ENCODE peak calls at places on chromosomes 6 and 20, in nine cellular contexts. One of them, this sample, is unnamed.

GRCh38 chr6:27126815-27127537 is 120.5 kb upstream of the PRSS16 start:
- DNase-seq in choroid plexus epithelial cell: peak; percentile 95
- DNase-seq in brain microvascular endothelial cell: peak; percentile 93
- DNase-seq in hippocampal formation: peak; percentile 71
- DNase-seq in endothelial cell: peak; percentile 85
- DNase-seq in SHP77: peak; percentile 87
- DNase-seq in stimulated activated naive CD4-positive, alpha-beta T cell: peak; percentile 70
- DNase-seq in RWPE1: peak; percentile 71
- DNase-seq in adrenal gland: peak; percentile 95
- DNase-seq in this sample: peak; percentile 44

GRCh38 chr6:37049990-37050853 is 44.8 kb downstream of the FGD2 start:
- DNase-seq in choroid plexus epithelial cell: no peak
- DNase-seq in brain microvascular endothelial cell: no peak
- DNase-seq in hippocampal formation: no peak
- DNase-seq in endothelial cell: no peak
- DNase-seq in SHP77: no peak
- DNase-seq in stimulated activated naive CD4-positive, alpha-beta T cell: peak; percentile 14
- DNase-seq in RWPE1: no peak
- DNase-seq in adrenal gland: peak; percentile 85
- DNase-seq in this sample: no peak

GRCh38 chr20:15619341-15619740 is 953.9 kb downstream of the KIF16B start:
- DNase-seq in choroid plexus epithelial cell: no peak
- DNase-seq in brain microvascular endothelial cell: no peak
- DNase-seq in hippocampal formation: no peak
- DNase-seq in endothelial cell: no peak
- DNase-seq in SHP77: no peak
- DNase-seq in stimulated activated naive CD4-positive, alpha-beta T cell: no peak
- DNase-seq in RWPE1: no peak
- DNase-seq in adrenal gland: no peak
- DNase-seq in this sample: no peak

GRCh38 chr6:89660981-89661380 is 22.4 kb upstream of the LYRM2 start:
- DNase-seq in choroid plexus epithelial cell: no peak
- DNase-seq in brain microvascular endothelial cell: no peak
- DNase-seq in hippocampal formation: no peak
- DNase-seq in endothelial cell: no peak
- DNase-seq in SHP77: no peak
- DNase-seq in stimulated activated naive CD4-positive, alpha-beta T cell: no peak
- DNase-seq in RWPE1: no peak
- DNase-seq in adrenal gland: no peak
- DNase-seq in this sample: no peak

GRCh38 chr6:113875470-113875869 is 18.3 kb downstream of the MARCKS start:
- DNase-seq in choroid plexus epithelial cell: peak; percentile 78
- DNase-seq in brain microvascular endothelial cell: peak; percentile 68
- DNase-seq in hippocampal formation: no peak
- DNase-seq in endothelial cell: no peak
- DNase-seq in SHP77: no peak
- DNase-seq in stimulated activated naive CD4-positive, alpha-beta T cell: no peak
- DNase-seq in RWPE1: no peak
- DNase-seq in adrenal gland: no peak
- DNase-seq in this sample: no peak

GRCh38 chr6:13711384-13711725 is 280 bp downstream of the RANBP9 start:
- DNase-seq in choroid plexus epithelial cell: no peak
- DNase-seq in brain microvascular endothelial cell: peak; percentile 26
- DNase-seq in hippocampal formation: no peak
- DNase-seq in endothelial cell: no peak
- DNase-seq in SHP77: no peak
- DNase-seq in stimulated activated naive CD4-positive, alpha-beta T cell: peak; percentile 64
- DNase-seq in RWPE1: no peak
- DNase-seq in adrenal gland: no peak
- DNase-seq in this sample: no peak

GRCh38 chr6:31158863-31159855 is 770 bp downstream of the TCF19 start:
- DNase-seq in choroid plexus epithelial cell: no peak
- DNase-seq in brain microvascular endothelial cell: peak; percentile 2
- DNase-seq in hippocampal formation: no peak
- DNase-seq in endothelial cell: no peak
- DNase-seq in SHP77: no peak
- DNase-seq in stimulated activated naive CD4-positive, alpha-beta T cell: no peak
- DNase-seq in RWPE1: peak; percentile 49
- DNase-seq in adrenal gland: no peak
- DNase-seq in this sample: no peak

GRCh38 chr6:148534871-148535270 is 192.2 kb downstream of the SASH1 start:
- DNase-seq in choroid plexus epithelial cell: no peak
- DNase-seq in brain microvascular endothelial cell: no peak
- DNase-seq in hippocampal formation: no peak
- DNase-seq in endothelial cell: no peak
- DNase-seq in SHP77: no peak
- DNase-seq in stimulated activated naive CD4-positive, alpha-beta T cell: no peak
- DNase-seq in RWPE1: no peak
- DNase-seq in adrenal gland: peak; percentile 52
- DNase-seq in this sample: no peak

GRCh38 chr6:74343804-74344203 is 647.8 kb downstream of the CD109 start:
- DNase-seq in choroid plexus epithelial cell: peak; percentile 43
- DNase-seq in brain microvascular endothelial cell: no peak
- DNase-seq in hippocampal formation: no peak
- DNase-seq in endothelial cell: no peak
- DNase-seq in SHP77: peak; percentile 2
- DNase-seq in stimulated activated naive CD4-positive, alpha-beta T cell: no peak
- DNase-seq in RWPE1: peak; percentile 10
- DNase-seq in adrenal gland: no peak
- DNase-seq in this sample: no peak

GRCh38 chr20:44501448-44501847 is 20.4 kb downstream of the SERINC3 start:
- DNase-seq in choroid plexus epithelial cell: peak; percentile 96
- DNase-seq in brain microvascular endothelial cell: peak; percentile 95
- DNase-seq in hippocampal formation: no peak
- DNase-seq in endothelial cell: no peak
- DNase-seq in SHP77: no peak
- DNase-seq in stimulated activated naive CD4-positive, alpha-beta T cell: no peak
- DNase-seq in RWPE1: no peak
- DNase-seq in adrenal gland: peak; percentile 73
- DNase-seq in this sample: no peak

GRCh38 chr20:47960277-47960676 is 175.0 kb upstream of the SULF2 start:
- DNase-seq in choroid plexus epithelial cell: no peak
- DNase-seq in brain microvascular endothelial cell: no peak
- DNase-seq in hippocampal formation: no peak
- DNase-seq in endothelial cell: no peak
- DNase-seq in SHP77: no peak
- DNase-seq in stimulated activated naive CD4-positive, alpha-beta T cell: no peak
- DNase-seq in RWPE1: no peak
- DNase-seq in adrenal gland: no peak
- DNase-seq in this sample: no peak

GRCh38 chr20:20452254-20452676 is 84.4 kb downstream of the INSM1 start:
- DNase-seq in choroid plexus epithelial cell: peak; percentile 59
- DNase-seq in brain microvascular endothelial cell: peak; percentile 46
- DNase-seq in hippocampal formation: peak; percentile 97
- DNase-seq in endothelial cell: peak; percentile 78
- DNase-seq in SHP77: peak; percentile 98
- DNase-seq in stimulated activated naive CD4-positive, alpha-beta T cell: no peak
- DNase-seq in RWPE1: peak; percentile 77
- DNase-seq in adrenal gland: peak; percentile 86
- DNase-seq in this sample: peak; percentile 74

GRCh38 chr20:31883829-31884228 is 13.4 kb downstream of the TTLL9 start:
- DNase-seq in choroid plexus epithelial cell: no peak
- DNase-seq in brain microvascular endothelial cell: no peak
- DNase-seq in hippocampal formation: no peak
- DNase-seq in endothelial cell: no peak
- DNase-seq in SHP77: no peak
- DNase-seq in stimulated activated naive CD4-positive, alpha-beta T cell: no peak
- DNase-seq in RWPE1: no peak
- DNase-seq in adrenal gland: no peak
- DNase-seq in this sample: no peak

GRCh38 chr6:128209771-128210170 is 308.9 kb upstream of the THEMIS start:
- DNase-seq in choroid plexus epithelial cell: peak; percentile 87
- DNase-seq in brain microvascular endothelial cell: peak; percentile 90
- DNase-seq in hippocampal formation: no peak
- DNase-seq in endothelial cell: no peak
- DNase-seq in SHP77: no peak
- DNase-seq in stimulated activated naive CD4-positive, alpha-beta T cell: no peak
- DNase-seq in RWPE1: no peak
- DNase-seq in adrenal gland: no peak
- DNase-seq in this sample: no peak

GRCh38 chr6:67952121-67952520 is 683.0 kb upstream of the ADGRB3 start:
- DNase-seq in choroid plexus epithelial cell: peak; percentile 73
- DNase-seq in brain microvascular endothelial cell: peak; percentile 16
- DNase-seq in hippocampal formation: no peak
- DNase-seq in endothelial cell: no peak
- DNase-seq in SHP77: no peak
- DNase-seq in stimulated activated naive CD4-positive, alpha-beta T cell: no peak
- DNase-seq in RWPE1: peak; percentile 36
- DNase-seq in adrenal gland: no peak
- DNase-seq in this sample: no peak

GRCh38 chr6:7188492-7188891 is 80.7 kb downstream of the RREB1 start:
- DNase-seq in choroid plexus epithelial cell: no peak
- DNase-seq in brain microvascular endothelial cell: no peak
- DNase-seq in hippocampal formation: no peak
- DNase-seq in endothelial cell: no peak
- DNase-seq in SHP77: no peak
- DNase-seq in stimulated activated naive CD4-positive, alpha-beta T cell: no peak
- DNase-seq in RWPE1: no peak
- DNase-seq in adrenal gland: no peak
- DNase-seq in this sample: no peak

GRCh38 chr20:1315804-1316203 is 13.1 kb downstream of the SDCBP2 start:
- DNase-seq in choroid plexus epithelial cell: no peak
- DNase-seq in brain microvascular endothelial cell: no peak
- DNase-seq in hippocampal formation: no peak
- DNase-seq in endothelial cell: no peak
- DNase-seq in SHP77: no peak
- DNase-seq in stimulated activated naive CD4-positive, alpha-beta T cell: no peak
- DNase-seq in RWPE1: no peak
- DNase-seq in adrenal gland: no peak
- DNase-seq in this sample: no peak

GRCh38 chr6:143337201-143337949 is 113.1 kb downstream of the ADAT2 start:
- DNase-seq in choroid plexus epithelial cell: peak; percentile 16
- DNase-seq in brain microvascular endothelial cell: no peak
- DNase-seq in hippocampal formation: no peak
- DNase-seq in endothelial cell: peak; percentile 77
- DNase-seq in SHP77: peak; percentile 8
- DNase-seq in stimulated activated naive CD4-positive, alpha-beta T cell: peak; percentile 5
- DNase-seq in RWPE1: no peak
- DNase-seq in adrenal gland: peak; percentile 57
- DNase-seq in this sample: no peak

GRCh38 chr20:63538204-63539091 is 1.3 kb upstream of the PTK6 start:
- DNase-seq in choroid plexus epithelial cell: peak; percentile 27
- DNase-seq in brain microvascular endothelial cell: no peak
- DNase-seq in hippocampal formation: no peak
- DNase-seq in endothelial cell: peak; percentile 61
- DNase-seq in SHP77: peak; percentile 75
- DNase-seq in stimulated activated naive CD4-positive, alpha-beta T cell: peak; percentile 59
- DNase-seq in RWPE1: peak; percentile 89
- DNase-seq in adrenal gland: no peak
- DNase-seq in this sample: no peak

GRCh38 chr20:53872561-53873248 is 197.7 kb downstream of the BCAS1 start:
- DNase-seq in choroid plexus epithelial cell: peak; percentile 39
- DNase-seq in brain microvascular endothelial cell: peak; percentile 28
- DNase-seq in hippocampal formation: no peak
- DNase-seq in endothelial cell: no peak
- DNase-seq in SHP77: no peak
- DNase-seq in stimulated activated naive CD4-positive, alpha-beta T cell: peak; percentile 24
- DNase-seq in RWPE1: no peak
- DNase-seq in adrenal gland: no peak
- DNase-seq in this sample: no peak

GRCh38 chr20:59577037-59577808 is 27.1 kb upstream of the PHACTR3 start:
- DNase-seq in choroid plexus epithelial cell: no peak
- DNase-seq in brain microvascular endothelial cell: no peak
- DNase-seq in hippocampal formation: no peak
- DNase-seq in endothelial cell: no peak
- DNase-seq in SHP77: no peak
- DNase-seq in stimulated activated naive CD4-positive, alpha-beta T cell: no peak
- DNase-seq in RWPE1: no peak
- DNase-seq in adrenal gland: no peak
- DNase-seq in this sample: no peak

GRCh38 chr6:29864037-29864795 is 36.6 kb downstream of the HLA-G start:
- DNase-seq in choroid plexus epithelial cell: no peak
- DNase-seq in brain microvascular endothelial cell: no peak
- DNase-seq in hippocampal formation: no peak
- DNase-seq in endothelial cell: no peak
- DNase-seq in SHP77: no peak
- DNase-seq in stimulated activated naive CD4-positive, alpha-beta T cell: no peak
- DNase-seq in RWPE1: no peak
- DNase-seq in adrenal gland: no peak
- DNase-seq in this sample: no peak

GRCh38 chr6:144134176-144134575 is 16.1 kb upstream of the STX11 start:
- DNase-seq in choroid plexus epithelial cell: no peak
- DNase-seq in brain microvascular endothelial cell: no peak
- DNase-seq in hippocampal formation: no peak
- DNase-seq in endothelial cell: no peak
- DNase-seq in SHP77: no peak
- DNase-seq in stimulated activated naive CD4-positive, alpha-beta T cell: no peak
- DNase-seq in RWPE1: no peak
- DNase-seq in adrenal gland: no peak
- DNase-seq in this sample: no peak

GRCh38 chr20:59825944-59826759 is 107.3 kb downstream of the SYCP2 start:
- DNase-seq in choroid plexus epithelial cell: no peak
- DNase-seq in brain microvascular endothelial cell: no peak
- DNase-seq in hippocampal formation: no peak
- DNase-seq in endothelial cell: no peak
- DNase-seq in SHP77: peak; percentile 96
- DNase-seq in stimulated activated naive CD4-positive, alpha-beta T cell: no peak
- DNase-seq in RWPE1: peak; percentile 94
- DNase-seq in adrenal gland: peak; percentile 49
- DNase-seq in this sample: no peak

GRCh38 chr6:126618639-126619331 is 278.9 kb downstream of the CENPW start:
- DNase-seq in choroid plexus epithelial cell: no peak
- DNase-seq in brain microvascular endothelial cell: no peak
- DNase-seq in hippocampal formation: no peak
- DNase-seq in endothelial cell: no peak
- DNase-seq in SHP77: no peak
- DNase-seq in stimulated activated naive CD4-positive, alpha-beta T cell: no peak
- DNase-seq in RWPE1: no peak
- DNase-seq in adrenal gland: no peak
- DNase-seq in this sample: no peak

GRCh38 chr6:4208158-4208557 is 72.8 kb upstream of the ECI2 start:
- DNase-seq in choroid plexus epithelial cell: no peak
- DNase-seq in brain microvascular endothelial cell: no peak
- DNase-seq in hippocampal formation: no peak
- DNase-seq in endothelial cell: no peak
- DNase-seq in SHP77: no peak
- DNase-seq in stimulated activated naive CD4-positive, alpha-beta T cell: no peak
- DNase-seq in RWPE1: no peak
- DNase-seq in adrenal gland: no peak
- DNase-seq in this sample: no peak

GRCh38 chr6:53306819-53307347 is 41.9 kb downstream of the ELOVL5 start:
- DNase-seq in choroid plexus epithelial cell: no peak
- DNase-seq in brain microvascular endothelial cell: no peak
- DNase-seq in hippocampal formation: no peak
- DNase-seq in endothelial cell: no peak
- DNase-seq in SHP77: no peak
- DNase-seq in stimulated activated naive CD4-positive, alpha-beta T cell: no peak
- DNase-seq in RWPE1: peak; percentile 54
- DNase-seq in adrenal gland: no peak
- DNase-seq in this sample: no peak

GRCh38 chr20:62632575-62632974 is 9.7 kb upstream of the SLCO4A1 start:
- DNase-seq in choroid plexus epithelial cell: no peak
- DNase-seq in brain microvascular endothelial cell: no peak
- DNase-seq in hippocampal formation: no peak
- DNase-seq in endothelial cell: no peak
- DNase-seq in SHP77: no peak
- DNase-seq in stimulated activated naive CD4-positive, alpha-beta T cell: no peak
- DNase-seq in RWPE1: no peak
- DNase-seq in adrenal gland: no peak
- DNase-seq in this sample: no peak

GRCh38 chr6:30344868-30345671 is at the start of gene RPP21:
- DNase-seq in choroid plexus epithelial cell: peak; percentile 76
- DNase-seq in brain microvascular endothelial cell: peak; percentile 72
- DNase-seq in hippocampal formation: peak; percentile 78
- DNase-seq in endothelial cell: peak; percentile 84
- DNase-seq in SHP77: peak; percentile 86
- DNase-seq in stimulated activated naive CD4-positive, alpha-beta T cell: peak; percentile 74
- DNase-seq in RWPE1: peak; percentile 91
- DNase-seq in adrenal gland: peak; percentile 92
- DNase-seq in this sample: peak; percentile 18

GRCh38 chr20:62361799-62362589 is 5.1 kb downstream of the LAMA5 start:
- DNase-seq in choroid plexus epithelial cell: no peak
- DNase-seq in brain microvascular endothelial cell: no peak
- DNase-seq in hippocampal formation: no peak
- DNase-seq in endothelial cell: no peak
- DNase-seq in SHP77: no peak
- DNase-seq in stimulated activated naive CD4-positive, alpha-beta T cell: no peak
- DNase-seq in RWPE1: peak; percentile 84
- DNase-seq in adrenal gland: no peak
- DNase-seq in this sample: no peak

GRCh38 chr6:32692019-32692418 is 25.6 kb upstream of the HLA-DQB1 start:
- DNase-seq in choroid plexus epithelial cell: no peak
- DNase-seq in brain microvascular endothelial cell: no peak
- DNase-seq in hippocampal formation: no peak
- DNase-seq in endothelial cell: peak; percentile 16
- DNase-seq in SHP77: no peak
- DNase-seq in stimulated activated naive CD4-positive, alpha-beta T cell: peak; percentile 39
- DNase-seq in RWPE1: no peak
- DNase-seq in adrenal gland: no peak
- DNase-seq in this sample: no peak